ENCODE peak calls at places on chromosomes 13 and 19, in eight cellular contexts. Z is stimulated activated CD8-positive, alpha-beta memory T cell treated with anti-CD3 and anti-CD28 coated beads, Interleukin-4, amount 100 ng/mL, for 1 hour; A is pancreas; X is neural progenitor cell; K is T-helper 1 cell; V is heart left ventricle; P is activated effector memory CD4-positive, alpha-beta T cell treated with Interleukin-2 at 50 U/mL for 16 hours; S is central memory CD8-positive, alpha-beta T cell. T is an unnamed sample.

GRCh38 chr13:93217701-93218100 is 8.9 kb upstream of the GPC6 start:
- DNase-seq in V (no peak), X (no peak), K (no peak), P (no peak), Z (no peak), A (no peak), S (no peak), T (no peak)

GRCh38 chr19:5536337-5536894 is 31.3 kb downstream of the TINCR start:
- DNase-seq in Z (no peak), A (peak), P (no peak), K (no peak), V (peak), X (peak), S (no peak), T (peak)

GRCh38 chr19:35975608-35976214 is 19.3 kb upstream of the SDHAF1 start:
- DNase-seq in S (no peak), K (no peak), A (no peak), Z (no peak), P (no peak), X (peak), V (no peak), T (no peak)

GRCh38 chr13:111551421-111551820 is 231.0 kb downstream of the TEX29 start:
- DNase-seq in V (no peak), X (no peak), S (no peak), Z (no peak), A (no peak), K (no peak), P (no peak), T (no peak)

GRCh38 chr19:53871448-53871847 is 3.8 kb downstream of the MYADM start:
- DNase-seq in Z (no peak), X (no peak), K (no peak), A (no peak), V (no peak), S (peak), P (no peak), T (no peak)

GRCh38 chr19:32287086-32287485 is 58.3 kb upstream of the ZNF507 start:
- DNase-seq in V (no peak), P (no peak), A (no peak), S (no peak), K (no peak), Z (no peak), X (no peak), T (no peak)

GRCh38 chr13:106499905-106500304 is 35.6 kb downstream of the EFNB2 start:
- DNase-seq in K (no peak), V (no peak), P (no peak), X (no peak), A (no peak), S (no peak), Z (no peak), T (no peak)

GRCh38 chr19:38434549-38435051 is 1.1 kb downstream of the RYR1 start:
- DNase-seq in K (no peak), S (no peak), X (peak), V (no peak), P (no peak), Z (no peak), A (no peak), T (peak)

GRCh38 chr13:60162096-60162495 is 1.6 kb downstream of the DIAPH3 start:
- DNase-seq in K (no peak), Z (no peak), P (no peak), X (no peak), A (no peak), V (no peak), S (no peak), T (no peak)

GRCh38 chr19:37594982-37595382 is 306 bp downstream of the ZNF540 start:
- DNase-seq in Z (peak), X (no peak), A (peak), P (peak), S (peak), K (peak), V (peak), T (no peak)

GRCh38 chr19:28217064-28217463 is 995.9 kb downstream of the UQCRFS1 start:
- DNase-seq in V (no peak), Z (no peak), S (no peak), P (no peak), A (no peak), K (no peak), X (peak), T (peak)

GRCh38 chr19:6532244-6532999 is 1.6 kb downstream of the TNFSF9 start:
- DNase-seq in S (no peak), K (no peak), X (no peak), Z (no peak), P (no peak), A (no peak), V (no peak), T (no peak)

GRCh38 chr19:3234800-3235199 is 10.3 kb downstream of the CELF5 start:
- DNase-seq in P (no peak), X (no peak), A (no peak), Z (no peak), K (no peak), S (no peak), V (peak), T (no peak)

GRCh38 chr19:3801412-3802096 is 15.4 kb upstream of the MATK start:
- DNase-seq in S (peak), X (peak), P (peak), V (peak), Z (no peak), A (no peak), K (peak), T (peak)

GRCh38 chr13:83827338-83827737 is 54.9 kb downstream of the SLITRK1 start:
- DNase-seq in K (no peak), Z (no peak), X (no peak), P (no peak), S (no peak), A (no peak), V (no peak), T (no peak)

GRCh38 chr13:113863511-113864302 is at the start of gene GAS6:
- DNase-seq in X (peak), A (peak), K (no peak), Z (no peak), V (peak), P (no peak), S (no peak), T (peak)

GRCh38 chr13:32530841-32531253 is 7.7 kb downstream of the N4BP2L2 start:
- DNase-seq in Z (no peak), X (no peak), K (no peak), S (no peak), V (no peak), P (no peak), A (no peak), T (no peak)

GRCh38 chr19:34430738-34431625 is 2.8 kb downstream of the UBA2 start:
- DNase-seq in A (no peak), P (no peak), K (peak), S (peak), X (peak), Z (peak), V (no peak), T (peak)

T was measured in ELF-1.